ENCODE peak calls at places on chromosome 18, in five cellular contexts. One of them, this sample, is unnamed.

GRCh38 chr18:47345996-47346395 is 94.5 kb upstream of the SKOR2 start:
- DNase-seq in HepG2: no peak
- DNase-seq in neural progenitor cell: no peak
- DNase-seq in mammary epithelial cell: no peak
- DNase-seq in GM23338: no peak
- DNase-seq in this sample: no peak

GRCh38 chr18:22186484-22186971 is 17.1 kb downstream of the GATA6 start:
- DNase-seq in HepG2: no peak
- DNase-seq in neural progenitor cell: no peak
- DNase-seq in GM23338: no peak
- DNase-seq in mammary epithelial cell: peak; percentile 55
- DNase-seq in this sample: no peak

GRCh38 chr18:8231316-8231715 is 377.9 kb upstream of the RAB12 start:
- DNase-seq in neural progenitor cell: no peak
- DNase-seq in HepG2: no peak
- DNase-seq in GM23338: no peak
- DNase-seq in mammary epithelial cell: no peak
- DNase-seq in this sample: no peak

GRCh38 chr18:43563780-43564179 is 286.5 kb upstream of the SYT4 start:
- DNase-seq in GM23338: peak; percentile 75
- DNase-seq in neural progenitor cell: peak; percentile 72
- DNase-seq in HepG2: peak; percentile 12
- DNase-seq in mammary epithelial cell: peak; percentile 30
- DNase-seq in this sample: no peak

GRCh38 chr18:47418746-47419145 is 167.3 kb upstream of the SKOR2 start:
- DNase-seq in mammary epithelial cell: peak; percentile 1
- DNase-seq in GM23338: peak; percentile 9
- DNase-seq in neural progenitor cell: no peak
- DNase-seq in HepG2: no peak
- DNase-seq in this sample: no peak

GRCh38 chr18:62710417-62710816 is 4.9 kb upstream of the PHLPP1 start:
- DNase-seq in neural progenitor cell: no peak
- DNase-seq in HepG2: no peak
- DNase-seq in mammary epithelial cell: peak; percentile 22
- DNase-seq in GM23338: no peak
- DNase-seq in this sample: no peak

GRCh38 chr18:49168281-49168680 is 217.5 kb upstream of the SMAD7 start:
- DNase-seq in HepG2: no peak
- DNase-seq in GM23338: no peak
- DNase-seq in neural progenitor cell: no peak
- DNase-seq in mammary epithelial cell: no peak
- DNase-seq in this sample: no peak

GRCh38 chr18:8609711-8610441 is 639 bp downstream of the RAB12 start:
- DNase-seq in HepG2: no peak
- DNase-seq in mammary epithelial cell: no peak
- DNase-seq in GM23338: no peak
- DNase-seq in neural progenitor cell: peak; percentile 40
- DNase-seq in this sample: no peak

GRCh38 chr18:12552884-12553242 is 105.0 kb downstream of the SPIRE1 start:
- DNase-seq in neural progenitor cell: no peak
- DNase-seq in GM23338: no peak
- DNase-seq in HepG2: no peak
- DNase-seq in mammary epithelial cell: peak; percentile 62
- DNase-seq in this sample: no peak

GRCh38 chr18:41320090-41320489 is 634.9 kb upstream of the PIK3C3 start:
- DNase-seq in HepG2: no peak
- DNase-seq in mammary epithelial cell: peak; percentile 57
- DNase-seq in GM23338: peak; percentile 37
- DNase-seq in neural progenitor cell: no peak
- DNase-seq in this sample: no peak

GRCh38 chr18:44098551-44099098 is 582.1 kb upstream of the SETBP1 start:
- DNase-seq in neural progenitor cell: peak; percentile 39
- DNase-seq in mammary epithelial cell: peak; percentile 56
- DNase-seq in GM23338: peak; percentile 59
- DNase-seq in HepG2: no peak
- DNase-seq in this sample: no peak

GRCh38 chr18:12637901-12638633 is 19.8 kb downstream of the SPIRE1 start:
- DNase-seq in HepG2: no peak
- DNase-seq in mammary epithelial cell: peak; percentile 40
- DNase-seq in GM23338: no peak
- DNase-seq in neural progenitor cell: no peak
- DNase-seq in this sample: no peak

DNA sequence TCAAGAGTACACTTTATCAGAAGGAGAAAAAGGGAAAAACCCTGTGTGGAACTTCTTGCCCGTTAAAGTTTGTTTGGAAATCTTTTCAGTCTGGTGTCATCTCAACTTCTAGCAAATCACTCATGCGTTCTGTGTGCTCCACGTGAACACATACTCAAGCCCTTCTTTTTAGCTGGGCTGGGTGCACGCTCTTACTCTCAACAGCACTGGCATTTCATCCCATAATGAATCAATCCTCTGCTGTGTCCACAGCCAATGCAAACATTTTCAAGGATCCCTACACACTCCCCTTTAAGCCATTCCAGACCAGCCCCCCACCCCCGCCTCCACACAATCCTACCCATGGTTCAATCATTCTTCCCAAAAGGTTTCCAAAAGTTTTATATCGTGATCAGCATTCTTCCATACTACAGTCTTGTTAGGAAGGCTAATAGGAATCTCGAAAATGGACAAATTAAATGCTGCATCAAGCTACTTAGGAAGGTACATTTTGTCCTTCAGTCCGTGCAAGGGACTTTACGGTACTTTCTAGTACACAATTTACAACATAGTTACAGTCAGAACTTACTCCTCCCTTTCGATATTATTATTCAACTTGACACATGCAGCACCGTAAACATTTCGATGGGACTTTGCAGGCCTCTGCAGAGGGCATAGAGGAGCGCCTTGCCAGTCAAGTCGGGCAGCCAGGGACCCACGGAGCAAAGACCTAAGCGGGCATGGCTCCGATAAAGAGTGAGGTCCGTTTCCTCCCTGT is 1.5 kb downstream of the PTGR3 start:
- DNase-seq in mammary epithelial cell: peak; percentile 40
- DNase-seq in HepG2: peak; percentile 44
- DNase-seq in GM23338: no peak
- DNase-seq in neural progenitor cell: peak; percentile 27
- DNase-seq in this sample: no peak
- H2AFZ ChIP-seq in mammary epithelial cell: peak overlapping the region; percentile 69
- H2AFZ ChIP-seq in HepG2: no peak overlapping the region
- H2AFZ ChIP-seq in GM23338: no peak overlapping the region
- H2AFZ ChIP-seq in neural progenitor cell: no peak overlapping the region
- H2AFZ ChIP-seq in this sample: no peak overlapping the region

GRCh38 chr18:78618726-78619125 is 360.9 kb upstream of the SALL3 start:
- DNase-seq in mammary epithelial cell: no peak
- DNase-seq in neural progenitor cell: no peak
- DNase-seq in HepG2: no peak
- DNase-seq in GM23338: no peak
- DNase-seq in this sample: no peak

GRCh38 chr18:78622251-78622953 is 357.2 kb upstream of the SALL3 start:
- DNase-seq in GM23338: no peak
- DNase-seq in neural progenitor cell: no peak
- DNase-seq in HepG2: no peak
- DNase-seq in mammary epithelial cell: no peak
- DNase-seq in this sample: no peak

GRCh38 chr18:78619854-78620253 is 359.8 kb upstream of the SALL3 start:
- DNase-seq in HepG2: no peak
- DNase-seq in mammary epithelial cell: no peak
- DNase-seq in neural progenitor cell: no peak
- DNase-seq in GM23338: no peak
- DNase-seq in this sample: no peak

GRCh38 chr18:78621141-78621540 is 358.5 kb upstream of the SALL3 start:
- DNase-seq in GM23338: no peak
- DNase-seq in mammary epithelial cell: no peak
- DNase-seq in HepG2: no peak
- DNase-seq in neural progenitor cell: no peak
- DNase-seq in this sample: no peak

GRCh38 chr18:78620326-78620725 is 359.3 kb upstream of the SALL3 start:
- DNase-seq in GM23338: no peak
- DNase-seq in neural progenitor cell: no peak
- DNase-seq in HepG2: no peak
- DNase-seq in mammary epithelial cell: no peak
- DNase-seq in this sample: no peak
- H2AFZ ChIP-seq in GM23338: no peak overlapping the region
- H2AFZ ChIP-seq in neural progenitor cell: no peak overlapping the region
- H2AFZ ChIP-seq in HepG2: no peak overlapping the region
- H2AFZ ChIP-seq in mammary epithelial cell: no peak overlapping the region
- H2AFZ ChIP-seq in this sample: no peak overlapping the region

GRCh38 chr18:33201509-33201926 is 239.0 kb downstream of the CCDC178 start:
- DNase-seq in neural progenitor cell: peak; percentile 72
- DNase-seq in HepG2: peak; percentile 22
- DNase-seq in GM23338: peak; percentile 89
- DNase-seq in mammary epithelial cell: peak; percentile 11
- DNase-seq in this sample: no peak
- H2AFZ ChIP-seq in neural progenitor cell: peak overlapping the region; percentile 90
- H2AFZ ChIP-seq in HepG2: no peak overlapping the region
- H2AFZ ChIP-seq in GM23338: peak overlapping the region; percentile 84
- H2AFZ ChIP-seq in mammary epithelial cell: no peak overlapping the region
- H2AFZ ChIP-seq in this sample: no peak overlapping the region

GRCh38 chr18:31722369-31722957 is 38.1 kb upstream of the B4GALT6 start:
- DNase-seq in HepG2: peak; percentile 69
- DNase-seq in GM23338: peak; percentile 92
- DNase-seq in neural progenitor cell: peak; percentile 81
- DNase-seq in mammary epithelial cell: peak; percentile 72
- DNase-seq in this sample: peak; percentile 66

GRCh38 chr18:31720867-31721266 is 36.5 kb upstream of the B4GALT6 start:
- DNase-seq in mammary epithelial cell: no peak
- DNase-seq in neural progenitor cell: no peak
- DNase-seq in HepG2: no peak
- DNase-seq in GM23338: no peak
- DNase-seq in this sample: no peak

GRCh38 chr18:31723639-31723997 is 37.1 kb downstream of the SLC25A52 start:
- DNase-seq in GM23338: no peak
- DNase-seq in HepG2: no peak
- DNase-seq in mammary epithelial cell: no peak
- DNase-seq in neural progenitor cell: no peak
- DNase-seq in this sample: no peak

GRCh38 chr18:31721596-31721995 is 37.2 kb upstream of the B4GALT6 start:
- DNase-seq in GM23338: no peak
- DNase-seq in neural progenitor cell: no peak
- DNase-seq in mammary epithelial cell: no peak
- DNase-seq in HepG2: no peak
- DNase-seq in this sample: no peak

DNA sequence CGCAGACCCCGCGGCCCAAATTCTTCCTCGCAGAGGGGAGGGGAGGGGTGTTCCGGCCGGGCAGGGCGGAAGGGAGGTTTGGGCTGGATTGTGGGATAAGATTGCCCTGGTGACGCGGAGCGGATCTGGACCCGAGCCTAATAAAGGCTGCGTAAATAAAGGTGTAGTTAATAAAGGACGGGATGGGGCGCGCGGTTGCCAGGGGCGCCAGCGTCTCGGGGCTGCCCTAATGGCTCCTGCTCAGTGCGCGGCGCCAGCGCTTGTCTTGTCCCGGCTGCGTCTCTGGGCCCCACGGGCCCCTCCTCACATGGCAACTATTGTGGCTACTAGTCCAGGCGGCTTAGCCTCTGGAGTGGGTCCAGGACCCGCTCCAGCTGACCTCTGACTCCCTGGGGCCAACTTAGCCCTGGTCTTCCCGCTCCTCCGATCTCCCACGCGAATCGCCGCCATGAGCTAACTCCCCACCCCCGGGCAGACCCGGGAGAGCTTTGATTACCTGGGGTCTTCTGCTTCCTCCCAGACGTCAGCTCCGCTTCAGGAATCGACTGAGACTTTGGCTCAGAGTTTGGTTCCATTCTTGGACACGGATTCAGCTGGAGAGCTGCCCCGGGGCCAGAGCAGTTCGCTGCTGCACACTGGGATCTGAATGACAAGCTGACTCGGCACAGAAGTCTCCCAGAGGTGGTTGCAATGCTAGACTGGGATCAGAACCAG is 36.5 kb downstream of the SLC25A52 start:
- DNase-seq in HepG2: no peak
- DNase-seq in GM23338: no peak
- DNase-seq in mammary epithelial cell: no peak
- DNase-seq in neural progenitor cell: no peak
- DNase-seq in this sample: no peak
- H2AFZ ChIP-seq in HepG2: no peak overlapping the region
- H2AFZ ChIP-seq in GM23338: peak overlapping the region; percentile 72
- H2AFZ ChIP-seq in mammary epithelial cell: peak overlapping the region; percentile 81
- H2AFZ ChIP-seq in neural progenitor cell: no peak overlapping the region
- H2AFZ ChIP-seq in this sample: no peak overlapping the region

DNA sequence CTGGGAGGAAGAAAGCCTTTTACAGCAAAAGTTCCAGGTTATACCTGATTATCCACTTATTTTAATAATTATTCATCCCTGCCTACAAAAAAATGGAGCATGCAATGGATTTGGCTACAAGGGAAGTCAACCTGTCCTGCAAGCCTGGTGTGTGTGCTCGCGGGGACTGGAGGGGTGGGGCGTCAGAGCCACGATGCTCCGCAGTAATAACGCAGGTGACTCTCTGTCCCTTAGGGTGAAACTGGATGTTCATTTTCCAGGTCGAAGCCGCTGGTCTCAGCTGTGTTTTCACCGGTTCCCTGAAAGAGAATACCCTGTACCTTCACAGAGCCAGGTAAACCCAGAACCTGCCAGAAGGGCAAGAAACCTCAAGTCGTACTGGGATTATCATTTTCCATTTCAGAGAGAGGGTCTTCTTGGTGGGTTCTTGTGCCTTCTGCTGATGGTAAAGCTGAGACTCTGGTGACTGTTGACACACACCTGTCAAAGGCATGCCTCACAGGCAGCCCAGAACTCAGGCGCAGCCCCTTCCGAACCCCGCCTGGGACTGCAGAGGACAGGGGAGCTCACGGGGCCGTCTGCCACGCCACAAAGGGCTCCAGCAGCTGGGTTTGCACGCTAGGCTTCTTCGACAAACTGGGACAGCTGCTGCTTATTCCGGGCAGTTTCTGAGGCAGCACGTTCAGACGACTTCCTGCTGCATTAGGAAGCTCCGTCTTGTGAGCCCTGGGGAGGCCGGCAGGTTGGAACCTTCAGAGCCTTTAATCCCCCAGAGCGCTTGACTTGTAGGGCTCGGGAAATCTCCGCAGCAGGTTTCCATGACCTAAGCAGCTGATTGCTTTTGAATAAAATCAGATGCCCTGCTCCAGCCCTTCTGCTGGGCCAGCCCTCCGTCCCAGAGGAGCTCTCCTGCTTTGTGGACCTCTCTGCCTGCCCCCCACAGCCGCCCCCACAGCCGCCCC is 58.7 kb downstream of the KCNG2 start:
- DNase-seq in mammary epithelial cell: no peak
- DNase-seq in neural progenitor cell: peak; percentile 82
- DNase-seq in HepG2: no peak
- DNase-seq in GM23338: peak; percentile 75
- DNase-seq in this sample: no peak
- H2AFZ ChIP-seq in mammary epithelial cell: peak overlapping the region; percentile 64
- H2AFZ ChIP-seq in neural progenitor cell: no peak overlapping the region
- H2AFZ ChIP-seq in HepG2: no peak overlapping the region
- H2AFZ ChIP-seq in GM23338: no peak overlapping the region
- H2AFZ ChIP-seq in this sample: no peak overlapping the region

This sample was measured in HCT116.